ENCODE peak calls at places on chromosome 7, in eight cellular contexts. One of them, this sample, is unnamed.
A peak's percentile ranks its signal among the peaks of the same experiment; 100 is the strongest.

GRCh38 chr7:137480824-137481365 is 137.4 kb upstream of the PTN start:
- DNase-seq in Karpas-422: no peak
- DNase-seq in hepatocyte: no peak
- DNase-seq in aorta: no peak
- DNase-seq in upper lobe of left lung: no peak
- DNase-seq in heart left ventricle: no peak
- DNase-seq in mammary epithelial cell: no peak
- DNase-seq in upper lobe of right lung: no peak
- DNase-seq in this sample: no peak

GRCh38 chr7:92729751-92730150 is 106.6 kb downstream of the CDK6 start:
- DNase-seq in Karpas-422: no peak
- DNase-seq in hepatocyte: no peak
- DNase-seq in aorta: no peak
- DNase-seq in upper lobe of left lung: no peak
- DNase-seq in heart left ventricle: no peak
- DNase-seq in mammary epithelial cell: no peak
- DNase-seq in upper lobe of right lung: no peak
- DNase-seq in this sample: no peak

GRCh38 chr7:128906766-128907559 is 3.5 kb downstream of the KCP start:
- DNase-seq in Karpas-422: peak; percentile 49
- DNase-seq in hepatocyte: no peak
- DNase-seq in aorta: no peak
- DNase-seq in upper lobe of left lung: no peak
- DNase-seq in heart left ventricle: no peak
- DNase-seq in mammary epithelial cell: no peak
- DNase-seq in upper lobe of right lung: peak; percentile 46
- DNase-seq in this sample: no peak

GRCh38 chr7:73423519-73424485 is 9.8 kb upstream of the FZD9 start:
- DNase-seq in Karpas-422: no peak
- DNase-seq in hepatocyte: peak; percentile 45
- DNase-seq in aorta: peak; percentile 58
- DNase-seq in upper lobe of left lung: no peak
- DNase-seq in heart left ventricle: no peak
- DNase-seq in mammary epithelial cell: no peak
- DNase-seq in upper lobe of right lung: no peak
- DNase-seq in this sample: no peak

GRCh38 chr7:114405427-114405826 is 9.2 kb upstream of the FOXP2 start:
- DNase-seq in Karpas-422: no peak
- DNase-seq in hepatocyte: peak; percentile 10
- DNase-seq in aorta: no peak
- DNase-seq in upper lobe of left lung: no peak
- DNase-seq in heart left ventricle: no peak
- DNase-seq in mammary epithelial cell: peak; percentile 32
- DNase-seq in upper lobe of right lung: no peak
- DNase-seq in this sample: no peak

GRCh38 chr7:47291461-47292051 is 290.4 kb downstream of the TNS3 start:
- DNase-seq in Karpas-422: no peak
- DNase-seq in hepatocyte: no peak
- DNase-seq in aorta: peak; percentile 73
- DNase-seq in upper lobe of left lung: no peak
- DNase-seq in heart left ventricle: no peak
- DNase-seq in mammary epithelial cell: peak; percentile 95
- DNase-seq in upper lobe of right lung: no peak
- DNase-seq in this sample: peak; percentile 80

GRCh38 chr7:98354511-98355249 is 46.2 kb downstream of the BAIAP2L1 start:
- DNase-seq in Karpas-422: no peak
- DNase-seq in hepatocyte: peak; percentile 67
- DNase-seq in aorta: no peak
- DNase-seq in upper lobe of left lung: peak; percentile 86
- DNase-seq in heart left ventricle: no peak
- DNase-seq in mammary epithelial cell: peak; percentile 93
- DNase-seq in upper lobe of right lung: peak; percentile 79
- DNase-seq in this sample: peak; percentile 92

GRCh38 chr7:101108330-101108857 is 18.5 kb upstream of the SERPINE1 start:
- DNase-seq in Karpas-422: no peak
- DNase-seq in hepatocyte: no peak
- DNase-seq in aorta: no peak
- DNase-seq in upper lobe of left lung: peak; percentile 71
- DNase-seq in heart left ventricle: peak; percentile 60
- DNase-seq in mammary epithelial cell: peak; percentile 38
- DNase-seq in upper lobe of right lung: no peak
- DNase-seq in this sample: no peak

GRCh38 chr7:98988641-98989040 is 110.3 kb downstream of the TRRAP start:
- DNase-seq in Karpas-422: no peak
- DNase-seq in hepatocyte: no peak
- DNase-seq in aorta: no peak
- DNase-seq in upper lobe of left lung: no peak
- DNase-seq in heart left ventricle: no peak
- DNase-seq in mammary epithelial cell: no peak
- DNase-seq in upper lobe of right lung: peak; percentile 37
- DNase-seq in this sample: no peak

GRCh38 chr7:152523916-152524315 is 88.1 kb upstream of the KMT2C start:
- DNase-seq in Karpas-422: no peak
- DNase-seq in hepatocyte: no peak
- DNase-seq in aorta: no peak
- DNase-seq in upper lobe of left lung: no peak
- DNase-seq in heart left ventricle: no peak
- DNase-seq in mammary epithelial cell: no peak
- DNase-seq in upper lobe of right lung: no peak
- DNase-seq in this sample: no peak

GRCh38 chr7:37145682-37146081 is 303.0 kb downstream of the ELMO1 start:
- DNase-seq in Karpas-422: no peak
- DNase-seq in hepatocyte: no peak
- DNase-seq in aorta: no peak
- DNase-seq in upper lobe of left lung: no peak
- DNase-seq in heart left ventricle: no peak
- DNase-seq in mammary epithelial cell: no peak
- DNase-seq in upper lobe of right lung: no peak
- DNase-seq in this sample: no peak

GRCh38 chr7:27389508-27389907 is 146.9 kb downstream of the EVX1 start:
- DNase-seq in Karpas-422: no peak
- DNase-seq in hepatocyte: no peak
- DNase-seq in aorta: no peak
- DNase-seq in upper lobe of left lung: no peak
- DNase-seq in heart left ventricle: no peak
- DNase-seq in mammary epithelial cell: no peak
- DNase-seq in upper lobe of right lung: no peak
- DNase-seq in this sample: no peak

GRCh38 chr7:142784096-142784495 is 13.3 kb downstream of the PRSS2 start:
- DNase-seq in Karpas-422: no peak
- DNase-seq in hepatocyte: no peak
- DNase-seq in aorta: no peak
- DNase-seq in upper lobe of left lung: no peak
- DNase-seq in heart left ventricle: no peak
- DNase-seq in mammary epithelial cell: no peak
- DNase-seq in upper lobe of right lung: no peak
- DNase-seq in this sample: no peak

GRCh38 chr7:133036290-133036689 is 45.6 kb downstream of the CHCHD3 start:
- DNase-seq in Karpas-422: no peak
- DNase-seq in hepatocyte: no peak
- DNase-seq in aorta: no peak
- DNase-seq in upper lobe of left lung: no peak
- DNase-seq in heart left ventricle: no peak
- DNase-seq in mammary epithelial cell: no peak
- DNase-seq in upper lobe of right lung: no peak
- DNase-seq in this sample: no peak

GRCh38 chr7:129168219-129168991 is 20.0 kb upstream of the SMO start:
- DNase-seq in Karpas-422: no peak
- DNase-seq in hepatocyte: peak; percentile 22
- DNase-seq in aorta: no peak
- DNase-seq in upper lobe of left lung: no peak
- DNase-seq in heart left ventricle: no peak
- DNase-seq in mammary epithelial cell: no peak
- DNase-seq in upper lobe of right lung: peak; percentile 33
- DNase-seq in this sample: no peak

GRCh38 chr7:28858206-28858605 is 99.9 kb downstream of the TRIL start:
- DNase-seq in Karpas-422: no peak
- DNase-seq in hepatocyte: no peak
- DNase-seq in aorta: no peak
- DNase-seq in upper lobe of left lung: no peak
- DNase-seq in heart left ventricle: no peak
- DNase-seq in mammary epithelial cell: peak; percentile 73
- DNase-seq in upper lobe of right lung: no peak
- DNase-seq in this sample: peak; percentile 79

GRCh38 chr7:64433590-64433989 is 119.8 kb downstream of the ZNF736 start:
- DNase-seq in Karpas-422: no peak
- DNase-seq in hepatocyte: no peak
- DNase-seq in aorta: no peak
- DNase-seq in upper lobe of left lung: no peak
- DNase-seq in heart left ventricle: no peak
- DNase-seq in mammary epithelial cell: no peak
- DNase-seq in upper lobe of right lung: no peak
- DNase-seq in this sample: no peak

GRCh38 chr7:3427957-3428356 is 126.9 kb downstream of the SDK1 start:
- DNase-seq in Karpas-422: peak; percentile 66
- DNase-seq in hepatocyte: no peak
- DNase-seq in aorta: no peak
- DNase-seq in upper lobe of left lung: no peak
- DNase-seq in heart left ventricle: no peak
- DNase-seq in mammary epithelial cell: no peak
- DNase-seq in upper lobe of right lung: no peak
- DNase-seq in this sample: no peak

GRCh38 chr7:23685770-23686169 is 5.8 kb downstream of the FAM221A start:
- DNase-seq in Karpas-422: no peak
- DNase-seq in hepatocyte: no peak
- DNase-seq in aorta: no peak
- DNase-seq in upper lobe of left lung: no peak
- DNase-seq in heart left ventricle: no peak
- DNase-seq in mammary epithelial cell: peak; percentile 32
- DNase-seq in upper lobe of right lung: no peak
- DNase-seq in this sample: no peak

GRCh38 chr7:148547946-148548345 is 42.6 kb upstream of the C7orf33 start:
- DNase-seq in Karpas-422: no peak
- DNase-seq in hepatocyte: no peak
- DNase-seq in aorta: no peak
- DNase-seq in upper lobe of left lung: no peak
- DNase-seq in heart left ventricle: no peak
- DNase-seq in mammary epithelial cell: no peak
- DNase-seq in upper lobe of right lung: no peak
- DNase-seq in this sample: no peak

GRCh38 chr7:44187636-44188416 is 1.4 kb downstream of the GCK start:
- DNase-seq in Karpas-422: no peak
- DNase-seq in hepatocyte: no peak
- DNase-seq in aorta: no peak
- DNase-seq in upper lobe of left lung: no peak
- DNase-seq in heart left ventricle: no peak
- DNase-seq in mammary epithelial cell: no peak
- DNase-seq in upper lobe of right lung: peak; percentile 55
- DNase-seq in this sample: no peak

GRCh38 chr7:37942934-37943610 is 22.6 kb downstream of the EPDR1 start:
- DNase-seq in Karpas-422: no peak
- DNase-seq in hepatocyte: peak; percentile 75
- DNase-seq in aorta: peak; percentile 81
- DNase-seq in upper lobe of left lung: peak; percentile 43
- DNase-seq in heart left ventricle: peak; percentile 82
- DNase-seq in mammary epithelial cell: peak; percentile 9
- DNase-seq in upper lobe of right lung: peak; percentile 68
- DNase-seq in this sample: peak; percentile 65

GRCh38 chr7:78770422-78771410 is 682.8 kb downstream of the MAGI2 start:
- DNase-seq in Karpas-422: no peak
- DNase-seq in hepatocyte: peak; percentile 19
- DNase-seq in aorta: no peak
- DNase-seq in upper lobe of left lung: no peak
- DNase-seq in heart left ventricle: no peak
- DNase-seq in mammary epithelial cell: no peak
- DNase-seq in upper lobe of right lung: no peak
- DNase-seq in this sample: no peak
- H3K4me3 ChIP-seq in Karpas-422: no peak overlapping the region
- H3K4me3 ChIP-seq in hepatocyte: peak overlapping the region; percentile 38
- H3K4me3 ChIP-seq in aorta: peak overlapping the region; percentile 61
- H3K4me3 ChIP-seq in upper lobe of left lung: peak overlapping the region; percentile 3
- H3K4me3 ChIP-seq in heart left ventricle: peak overlapping the region; percentile 21
- H3K4me3 ChIP-seq in mammary epithelial cell: no peak overlapping the region
- H3K4me3 ChIP-seq in upper lobe of right lung: peak overlapping the region; percentile 9
- H3K4me3 ChIP-seq in this sample: no peak overlapping the region

GRCh38 chr7:71372991-71373390 is 241.0 kb downstream of the GALNT17 start:
- DNase-seq in Karpas-422: no peak
- DNase-seq in hepatocyte: no peak
- DNase-seq in aorta: no peak
- DNase-seq in upper lobe of left lung: no peak
- DNase-seq in heart left ventricle: no peak
- DNase-seq in mammary epithelial cell: no peak
- DNase-seq in upper lobe of right lung: no peak
- DNase-seq in this sample: no peak

GRCh38 chr7:71377062-71377461 is 245.1 kb downstream of the GALNT17 start:
- DNase-seq in Karpas-422: no peak
- DNase-seq in hepatocyte: no peak
- DNase-seq in aorta: no peak
- DNase-seq in upper lobe of left lung: no peak
- DNase-seq in heart left ventricle: no peak
- DNase-seq in mammary epithelial cell: no peak
- DNase-seq in upper lobe of right lung: no peak
- DNase-seq in this sample: no peak

GRCh38 chr7:71377469-71377868 is 245.5 kb downstream of the GALNT17 start:
- DNase-seq in Karpas-422: no peak
- DNase-seq in hepatocyte: no peak
- DNase-seq in aorta: no peak
- DNase-seq in upper lobe of left lung: no peak
- DNase-seq in heart left ventricle: no peak
- DNase-seq in mammary epithelial cell: no peak
- DNase-seq in upper lobe of right lung: no peak
- DNase-seq in this sample: no peak
- H3K9me3 ChIP-seq in Karpas-422: peaks cover 8% of the 10 kb centered on the region
- H3K9me3 ChIP-seq in hepatocyte: no peaks in the 10 kb centered on the region
- H3K9me3 ChIP-seq in aorta: no peaks in the 10 kb centered on the region
- H3K9me3 ChIP-seq in upper lobe of left lung: no peaks in the 10 kb centered on the region
- H3K9me3 ChIP-seq in heart left ventricle: peaks cover 8% of the 10 kb centered on the region
- H3K9me3 ChIP-seq in mammary epithelial cell: peaks cover 24% of the 10 kb centered on the region
- H3K9me3 ChIP-seq in upper lobe of right lung: no peaks in the 10 kb centered on the region
- H3K9me3 ChIP-seq in this sample: no peaks in the 10 kb centered on the region

GRCh38 chr7:1383398-1384112 is 75.7 kb downstream of the MICALL2 start:
- DNase-seq in Karpas-422: no peak
- DNase-seq in hepatocyte: no peak
- DNase-seq in aorta: no peak
- DNase-seq in upper lobe of left lung: no peak
- DNase-seq in heart left ventricle: no peak
- DNase-seq in mammary epithelial cell: no peak
- DNase-seq in upper lobe of right lung: no peak
- DNase-seq in this sample: no peak
- H3K27me3 ChIP-seq in Karpas-422: no peaks in the 10 kb centered on the region
- H3K27me3 ChIP-seq in hepatocyte: peaks cover 20% of the 10 kb centered on the region
- H3K27me3 ChIP-seq in aorta: no peaks in the 10 kb centered on the region
- H3K27me3 ChIP-seq in upper lobe of left lung: no peaks in the 10 kb centered on the region
- H3K27me3 ChIP-seq in heart left ventricle: peaks cover 40% of the 10 kb centered on the region
- H3K27me3 ChIP-seq in mammary epithelial cell: peaks cover 10% of the 10 kb centered on the region
- H3K27me3 ChIP-seq in upper lobe of right lung: peaks cover 60% of the 10 kb centered on the region
- H3K27me3 ChIP-seq in this sample: peaks cover 28% of the 10 kb centered on the region

GRCh38 chr7:80386686-80387085 is 125.2 kb downstream of the GNAT3 start:
- DNase-seq in Karpas-422: no peak
- DNase-seq in hepatocyte: no peak
- DNase-seq in aorta: no peak
- DNase-seq in upper lobe of left lung: no peak
- DNase-seq in heart left ventricle: no peak
- DNase-seq in mammary epithelial cell: peak; percentile 37
- DNase-seq in upper lobe of right lung: no peak
- DNase-seq in this sample: no peak

GRCh38 chr7:80385512-80385911 is 126.4 kb downstream of the GNAT3 start:
- DNase-seq in Karpas-422: no peak
- DNase-seq in hepatocyte: no peak
- DNase-seq in aorta: no peak
- DNase-seq in upper lobe of left lung: no peak
- DNase-seq in heart left ventricle: no peak
- DNase-seq in mammary epithelial cell: peak; percentile 34
- DNase-seq in upper lobe of right lung: no peak
- DNase-seq in this sample: no peak

GRCh38 chr7:80392229-80393169 is 119.4 kb downstream of the GNAT3 start:
- DNase-seq in Karpas-422: peak; percentile 43
- DNase-seq in hepatocyte: peak; percentile 50
- DNase-seq in aorta: no peak
- DNase-seq in upper lobe of left lung: no peak
- DNase-seq in heart left ventricle: no peak
- DNase-seq in mammary epithelial cell: peak; percentile 11
- DNase-seq in upper lobe of right lung: no peak
- DNase-seq in this sample: no peak

GRCh38 chr7:80387634-80388033 is 124.2 kb downstream of the GNAT3 start:
- DNase-seq in Karpas-422: no peak
- DNase-seq in hepatocyte: no peak
- DNase-seq in aorta: no peak
- DNase-seq in upper lobe of left lung: no peak
- DNase-seq in heart left ventricle: no peak
- DNase-seq in mammary epithelial cell: peak; percentile 15
- DNase-seq in upper lobe of right lung: no peak
- DNase-seq in this sample: no peak
- H3K4me3 ChIP-seq in Karpas-422: no peak overlapping the region
- H3K4me3 ChIP-seq in hepatocyte: no peak overlapping the region
- H3K4me3 ChIP-seq in aorta: no peak overlapping the region
- H3K4me3 ChIP-seq in upper lobe of left lung: no peak overlapping the region
- H3K4me3 ChIP-seq in heart left ventricle: no peak overlapping the region
- H3K4me3 ChIP-seq in mammary epithelial cell: no peak overlapping the region
- H3K4me3 ChIP-seq in upper lobe of right lung: no peak overlapping the region
- H3K4me3 ChIP-seq in this sample: no peak overlapping the region